ENCODE peak calls at places on chromosomes 12 and 14, in four cellular contexts. V, X, I and O are unnamed samples.

GRCh38 chr12:123363385-123363742 is 1.3 kb downstream of the SBNO1 start:
- DNase-seq in V (no peak), X (no peak), I (no peak), O (no peak)

GRCh38 chr14:87901196-87901595 is 91.8 kb downstream of the GALC start:
- DNase-seq in V (no peak), X (no peak), I (no peak), O (no peak)

GRCh38 chr12:558595-558994 is 98.9 kb downstream of the B4GALNT3 start:
- DNase-seq in V (no peak), X (no peak), I (no peak), O (no peak)

GRCh38 chr12:93514853-93515252 is 47.5 kb downstream of the MRPL42 start:
- DNase-seq in V (no peak), X (no peak), I (no peak), O (no peak)

GRCh38 chr12:123421314-123421713 is 15.2 kb downstream of the RILPL2 start:
- DNase-seq in V (no peak), X (no peak), I (no peak), O (no peak)

GRCh38 chr12:108691995-108692808 is 39.1 kb downstream of the CORO1C start:
- DNase-seq in V (peak; percentile 14), X (peak; percentile 86), I (no peak), O (no peak)

GRCh38 chr14:93301821-93302447 is 30.9 kb downstream of the BTBD7 start:
- DNase-seq in V (no peak), X (no peak), I (no peak), O (no peak)

GRCh38 chr14:45426685-45427282 is 173.8 kb upstream of the MIS18BP1 start:
- DNase-seq in V (peak; percentile 21), X (no peak), I (no peak), O (no peak)

GRCh38 chr14:43858981-43859380 is 648.1 kb downstream of the FSCB start:
- DNase-seq in V (no peak), X (no peak), I (no peak), O (no peak)

GRCh38 chr12:103800252-103800771 is 40.7 kb downstream of the NT5DC3 start:
- DNase-seq in V (peak; percentile 67), X (peak; percentile 41), I (no peak), O (no peak)

GRCh38 chr12:63787306-63787705 is 7.6 kb downstream of the RXYLT1 start:
- DNase-seq in V (no peak), X (no peak), I (no peak), O (no peak)

GRCh38 chr12:81136519-81136918 is 58.6 kb downstream of the ACSS3 start:
- DNase-seq in V (no peak), X (no peak), I (no peak), O (no peak)

GRCh38 chr12:9634177-9634803 is 26.6 kb upstream of the KLRB1 start:
- DNase-seq in V (peak; percentile 44), X (peak; percentile 69), I (peak; percentile 61), O (no peak)

GRCh38 chr12:119642986-119643385 is 24.9 kb upstream of the PRKAB1 start:
- DNase-seq in V (no peak), X (no peak), I (peak; percentile 32), O (no peak)

GRCh38 chr12:124633269-124633953 is 66.0 kb upstream of the NCOR2 start:
- DNase-seq in V (no peak), X (no peak), I (no peak), O (no peak)

GRCh38 chr14:81143793-81144192 is 77.0 kb downstream of the GTF2A1 start:
- DNase-seq in V (no peak), X (no peak), I (no peak), O (no peak)

GRCh38 chr14:81147140-81147897 is 73.4 kb downstream of the GTF2A1 start:
- DNase-seq in V (no peak), X (no peak), I (no peak), O (no peak)

GRCh38 chr14:81153187-81153586 is 67.6 kb downstream of the GTF2A1 start:
- DNase-seq in V (no peak), X (no peak), I (no peak), O (no peak)

GRCh38 chr14:81144811-81145598 is 75.8 kb downstream of the GTF2A1 start:
- DNase-seq in V (no peak), X (no peak), I (no peak), O (no peak)

DNA sequence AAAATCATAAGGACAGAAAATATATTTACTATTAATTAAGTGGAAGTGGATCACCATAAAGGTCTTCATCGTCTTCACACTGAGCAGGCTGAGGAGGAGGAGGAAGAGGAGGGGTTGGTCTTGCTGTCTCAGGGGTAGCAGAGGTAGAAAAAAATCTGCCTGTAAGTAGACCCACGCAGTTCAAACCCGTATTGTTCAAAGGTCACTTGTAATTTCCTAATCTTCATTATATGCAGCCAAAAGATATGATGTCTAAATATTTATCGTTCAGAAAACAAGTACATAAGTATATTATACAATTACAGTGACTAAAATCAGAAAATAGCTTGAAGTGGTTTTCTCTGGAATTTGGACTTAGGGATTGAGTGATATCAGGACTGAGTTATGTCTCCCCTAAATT is 72.1 kb downstream of the GTF2A1 start:
- DNase-seq in V (no peak), X (no peak), I (no peak), O (no peak)
- TF ChIP-seq CTCF in V (no peak), X (no peak), I (no peak), O (no peak)

DNA sequence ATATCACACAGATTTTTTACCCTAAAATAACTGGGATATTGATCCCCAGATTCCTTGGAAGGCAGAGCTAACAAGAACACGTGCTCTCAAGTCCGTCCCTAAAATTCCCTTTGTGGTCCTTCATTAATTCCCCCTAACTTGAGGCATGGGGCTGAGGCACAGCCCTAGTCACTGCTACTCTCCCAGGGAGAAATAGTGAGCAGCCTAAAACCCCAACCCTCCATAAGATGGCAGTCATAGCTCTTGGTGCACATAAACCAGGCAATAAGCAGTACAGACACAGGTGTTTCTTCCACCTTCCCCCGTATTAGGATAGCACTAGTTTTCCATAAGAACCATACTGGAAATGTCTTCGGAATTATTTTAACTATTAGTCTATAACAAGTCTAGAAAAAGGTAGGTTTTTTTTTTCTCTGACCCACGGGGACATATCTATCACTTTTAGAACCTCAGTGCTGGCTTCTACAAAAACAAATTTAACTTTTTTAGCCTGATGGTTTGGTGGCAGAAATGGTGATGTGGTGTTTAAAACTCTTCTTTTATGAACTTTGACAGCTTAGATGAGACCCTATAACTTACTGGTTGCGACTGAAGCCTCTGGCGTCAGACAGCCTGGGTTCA is 3.1 kb upstream of the ARHGEF40 start:
- DNase-seq in V (no peak), X (no peak), I (no peak), O (no peak)
- TF ChIP-seq CTCF in V (no peak), X (no peak), I (no peak), O (peak; percentile 36)

GRCh38 chr12:40224439-40225291 is at the start of gene LRRK2:
- DNase-seq in V (peak; percentile 67), X (peak; percentile 84), I (peak; percentile 46), O (peak; percentile 69)
- TF ChIP-seq CTCF in V (no peak), X (no peak), I (no peak), O (peak; percentile 33)

DNA sequence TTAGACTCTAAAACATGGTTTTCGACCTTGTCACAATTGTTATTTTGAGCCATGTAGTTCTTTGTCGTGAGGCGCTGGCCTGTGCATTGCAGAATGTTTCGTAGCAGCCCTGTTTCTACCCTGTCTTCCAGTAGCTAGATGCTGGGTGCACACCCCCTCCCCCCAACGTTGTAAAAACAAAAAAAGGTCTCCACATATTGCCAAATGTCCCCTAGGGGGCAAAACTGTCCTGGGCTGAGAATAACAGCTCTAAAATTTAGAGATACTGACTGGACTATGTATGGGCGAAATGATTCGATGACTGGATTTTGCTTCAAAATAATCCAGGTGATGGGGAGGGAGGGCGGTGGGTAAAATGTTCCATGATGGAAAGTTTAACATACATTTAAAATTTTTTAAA is 126.1 kb upstream of the FUT8 start:
- DNase-seq in V (no peak), X (no peak), I (no peak), O (no peak)
- TF ChIP-seq CTCF in V (no peak), X (no peak), I (peak; percentile 15), O (peak; percentile 51)